ENCODE peak calls at places on chromosomes 2 and 18, in four cellular contexts. A is activated CD4-positive, alpha-beta T cell treated with anti-CD3 and anti-CD28 coated beads for 48 hours; I is amygdala; U is stimulated activated CD4-positive, alpha-beta T cell treated with anti-CD3 and anti-CD28 coated beads, Interleukin-4, amount 100 ng/mL, for 4 hours. X is an unnamed sample.

GRCh38 chr2:219308142-219309093 is 783 bp downstream of the PTPRN start:
- DNase-seq in A (peak), I (no peak), U (peak), X (peak)

GRCh38 chr18:60485207-60485606 is 112.6 kb upstream of the MC4R start:
- DNase-seq in A (no peak), I (no peak), U (no peak), X (no peak)

GRCh38 chr18:48835745-48836191 is 115.0 kb downstream of the SMAD7 start:
- DNase-seq in A (no peak), I (no peak), U (no peak), X (no peak)

GRCh38 chr2:220533485-220533884 is 906.1 kb downstream of the SLC4A3 start:
- DNase-seq in A (peak), I (no peak), U (no peak), X (no peak)

GRCh38 chr2:240987588-240987987 is 10.8 kb upstream of the SNED1 start:
- DNase-seq in A (no peak), I (no peak), U (no peak), X (peak)

GRCh38 chr18:25434771-25435461 is 83.0 kb upstream of the ZNF521 start:
- DNase-seq in A (no peak), I (no peak), U (no peak), X (no peak)

GRCh38 chr2:105828543-105828942 is 83.8 kb downstream of the NCK2 start:
- DNase-seq in A (no peak), I (no peak), U (no peak), X (no peak)

GRCh38 chr2:163859951-163860350 is 124.1 kb upstream of the FIGN start:
- DNase-seq in A (no peak), I (no peak), U (no peak), X (no peak)

GRCh38 chr18:50372743-50373142 is 2.1 kb upstream of the SKA1 start:
- DNase-seq in A (peak), I (no peak), U (no peak), X (peak)

GRCh38 chr18:23279931-23280330 is 144.6 kb downstream of the CABLES1 start:
- DNase-seq in A (no peak), I (no peak), U (no peak), X (no peak)

GRCh38 chr2:223943135-223943534 is 2.0 kb downstream of the WDFY1 start:
- DNase-seq in A (no peak), I (no peak), U (no peak), X (no peak)

GRCh38 chr2:225074366-225074765 is 32.1 kb upstream of the DOCK10 start:
- DNase-seq in A (no peak), I (no peak), U (no peak), X (no peak)

GRCh38 chr2:234550511-234551107 is 53.7 kb upstream of the ARL4C start:
- DNase-seq in A (peak), I (peak), U (peak), X (peak)

GRCh38 chr18:46767217-46767616 is 10.4 kb upstream of the ST8SIA5 start:
- DNase-seq in A (no peak), I (no peak), U (no peak), X (no peak)

GRCh38 chr2:61471905-61472805 is 1.3 kb upstream of the USP34 start:
- DNase-seq in A (peak), I (peak), U (no peak), X (no peak)

GRCh38 chr2:18803141-18803540 is 213.8 kb upstream of the NT5C1B start:
- DNase-seq in A (no peak), I (no peak), U (no peak), X (no peak)

GRCh38 chr2:10452334-10452733 is 4.2 kb upstream of the ODC1 start:
- DNase-seq in A (no peak), I (no peak), U (no peak), X (no peak)

GRCh38 chr2:38239452-38239851 is 137.6 kb downstream of the ATL2 start:
- DNase-seq in A (no peak), I (no peak), U (no peak), X (no peak)

GRCh38 chr2:109604597-109604996 is 9.2 kb downstream of the SEPTIN10 start:
- DNase-seq in A (peak), I (no peak), U (no peak), X (no peak)

GRCh38 chr2:128378231-128379020 is 59.8 kb upstream of the HS6ST1 start:
- DNase-seq in A (no peak), I (no peak), U (no peak), X (no peak)

X was measured in posterior cingulate gyrus.